ENCODE peak calls at places on chromosomes 13 and 19, in seven cellular contexts. One of them, this sample, is unnamed.

GRCh38 chr13:79108914-79109643 is 297.0 kb downstream of the RBM26 start:
- DNase-seq in AG10803: no peak
- DNase-seq in ovary: no peak
- DNase-seq in fibroblast of the aortic adventitia: no peak
- DNase-seq in HCT116: no peak
- DNase-seq in uterus: no peak
- DNase-seq in stomach: no peak
- DNase-seq in this sample: no peak

GRCh38 chr19:45779231-45780145 is 2.8 kb downstream of the DMPK start:
- DNase-seq in AG10803: peak
- DNase-seq in ovary: peak
- DNase-seq in fibroblast of the aortic adventitia: peak
- DNase-seq in HCT116: peak
- DNase-seq in uterus: peak
- DNase-seq in stomach: peak
- DNase-seq in this sample: peak

GRCh38 chr19:13025819-13026477 is 30.7 kb downstream of the NFIX start:
- DNase-seq in AG10803: no peak
- DNase-seq in ovary: no peak
- DNase-seq in fibroblast of the aortic adventitia: peak
- DNase-seq in HCT116: no peak
- DNase-seq in uterus: no peak
- DNase-seq in stomach: no peak
- DNase-seq in this sample: no peak

GRCh38 chr19:20315543-20315942 is 148.5 kb downstream of the ZNF486 start:
- DNase-seq in AG10803: no peak
- DNase-seq in ovary: no peak
- DNase-seq in fibroblast of the aortic adventitia: no peak
- DNase-seq in HCT116: no peak
- DNase-seq in uterus: no peak
- DNase-seq in stomach: no peak
- DNase-seq in this sample: no peak

GRCh38 chr19:14871619-14872230 is 14.2 kb downstream of the OR7A17 start:
- DNase-seq in AG10803: peak
- DNase-seq in ovary: no peak
- DNase-seq in fibroblast of the aortic adventitia: peak
- DNase-seq in HCT116: peak
- DNase-seq in uterus: no peak
- DNase-seq in stomach: no peak
- DNase-seq in this sample: peak

GRCh38 chr13:59743195-59743594 is 420.5 kb downstream of the DIAPH3 start:
- DNase-seq in AG10803: no peak
- DNase-seq in ovary: no peak
- DNase-seq in fibroblast of the aortic adventitia: no peak
- DNase-seq in HCT116: no peak
- DNase-seq in uterus: no peak
- DNase-seq in stomach: no peak
- DNase-seq in this sample: no peak

GRCh38 chr19:17348700-17349099 is 11.3 kb downstream of the GTPBP3 start:
- DNase-seq in AG10803: peak
- DNase-seq in ovary: no peak
- DNase-seq in fibroblast of the aortic adventitia: peak
- DNase-seq in HCT116: no peak
- DNase-seq in uterus: peak
- DNase-seq in stomach: no peak
- DNase-seq in this sample: peak

GRCh38 chr13:61156753-61157152 is 258.9 kb downstream of the PCDH20 start:
- DNase-seq in AG10803: no peak
- DNase-seq in ovary: no peak
- DNase-seq in fibroblast of the aortic adventitia: no peak
- DNase-seq in HCT116: no peak
- DNase-seq in uterus: no peak
- DNase-seq in stomach: no peak
- DNase-seq in this sample: no peak

GRCh38 chr13:65560936-65561335 is 1669.2 kb downstream of the PCDH9 start:
- DNase-seq in AG10803: no peak
- DNase-seq in ovary: no peak
- DNase-seq in fibroblast of the aortic adventitia: no peak
- DNase-seq in HCT116: no peak
- DNase-seq in uterus: no peak
- DNase-seq in stomach: no peak
- DNase-seq in this sample: no peak

GRCh38 chr13:43744630-43745029 is 42.1 kb downstream of the ENOX1 start:
- DNase-seq in AG10803: no peak
- DNase-seq in ovary: no peak
- DNase-seq in fibroblast of the aortic adventitia: no peak
- DNase-seq in HCT116: no peak
- DNase-seq in uterus: no peak
- DNase-seq in stomach: no peak
- DNase-seq in this sample: peak

GRCh38 chr13:42992585-42993122 is 613 bp upstream of the EPSTI1 start:
- DNase-seq in AG10803: no peak
- DNase-seq in ovary: no peak
- DNase-seq in fibroblast of the aortic adventitia: no peak
- DNase-seq in HCT116: no peak
- DNase-seq in uterus: no peak
- DNase-seq in stomach: no peak
- DNase-seq in this sample: peak

GRCh38 chr19:2798733-2799132 is 13.4 kb downstream of the THOP1 start:
- DNase-seq in AG10803: no peak
- DNase-seq in ovary: no peak
- DNase-seq in fibroblast of the aortic adventitia: peak
- DNase-seq in HCT116: no peak
- DNase-seq in uterus: no peak
- DNase-seq in stomach: no peak
- DNase-seq in this sample: no peak

GRCh38 chr19:42512743-42513304 is 15.5 kb downstream of the CEACAM1 start:
- DNase-seq in AG10803: no peak
- DNase-seq in ovary: no peak
- DNase-seq in fibroblast of the aortic adventitia: no peak
- DNase-seq in HCT116: no peak
- DNase-seq in uterus: no peak
- DNase-seq in stomach: no peak
- DNase-seq in this sample: peak
- H3K4me3 ChIP-seq in AG10803: no peak
- H3K4me3 ChIP-seq in ovary: no peak
- H3K4me3 ChIP-seq in fibroblast of the aortic adventitia: no peak
- H3K4me3 ChIP-seq in HCT116: no peak
- H3K4me3 ChIP-seq in uterus: no peak
- H3K4me3 ChIP-seq in stomach: no peak
- H3K4me3 ChIP-seq in this sample: no peak

GRCh38 chr13:28273919-28274318 is 135.6 kb downstream of the PAN3 start:
- DNase-seq in AG10803: no peak
- DNase-seq in ovary: no peak
- DNase-seq in fibroblast of the aortic adventitia: no peak
- DNase-seq in HCT116: no peak
- DNase-seq in uterus: no peak
- DNase-seq in stomach: no peak
- DNase-seq in this sample: peak
- TF ChIP-seq CTCF in AG10803: no peak
- TF ChIP-seq CTCF in ovary: no peak
- TF ChIP-seq CTCF in fibroblast of the aortic adventitia: no peak
- TF ChIP-seq CTCF in HCT116: peak
- TF ChIP-seq CTCF in uterus: no peak
- TF ChIP-seq CTCF in stomach: no peak
- TF ChIP-seq CTCF in this sample: peak

GRCh38 chr13:99983401-99984133 is 2.0 kb downstream of the ZIC2 start:
- DNase-seq in AG10803: no peak
- DNase-seq in ovary: no peak
- DNase-seq in fibroblast of the aortic adventitia: no peak
- DNase-seq in HCT116: no peak
- DNase-seq in uterus: no peak
- DNase-seq in stomach: no peak
- DNase-seq in this sample: no peak
- H3K4me3 ChIP-seq in AG10803: no peak
- H3K4me3 ChIP-seq in ovary: no peak
- H3K4me3 ChIP-seq in fibroblast of the aortic adventitia: no peak
- H3K4me3 ChIP-seq in HCT116: peak
- H3K4me3 ChIP-seq in uterus: no peak
- H3K4me3 ChIP-seq in stomach: no peak
- H3K4me3 ChIP-seq in this sample: peak

GRCh38 chr19:1624458-1624857 is 19.2 kb upstream of the UQCR11 start:
- DNase-seq in AG10803: peak
- DNase-seq in ovary: no peak
- DNase-seq in fibroblast of the aortic adventitia: peak
- DNase-seq in HCT116: peak
- DNase-seq in uterus: peak
- DNase-seq in stomach: peak
- DNase-seq in this sample: peak
- TF ChIP-seq CTCF in AG10803: peak
- TF ChIP-seq CTCF in ovary: no peak
- TF ChIP-seq CTCF in fibroblast of the aortic adventitia: peak
- TF ChIP-seq CTCF in HCT116: peak
- TF ChIP-seq CTCF in uterus: peak
- TF ChIP-seq CTCF in stomach: peak
- TF ChIP-seq CTCF in this sample: peak

GRCh38 chr19:5665781-5666513 is 14.4 kb downstream of the MICOS13 start:
- DNase-seq in AG10803: peak
- DNase-seq in ovary: no peak
- DNase-seq in fibroblast of the aortic adventitia: peak
- DNase-seq in HCT116: no peak
- DNase-seq in uterus: no peak
- DNase-seq in stomach: no peak
- DNase-seq in this sample: peak

GRCh38 chr19:5661483-5661882 is 18.8 kb downstream of the MICOS13 start:
- DNase-seq in AG10803: no peak
- DNase-seq in ovary: no peak
- DNase-seq in fibroblast of the aortic adventitia: no peak
- DNase-seq in HCT116: no peak
- DNase-seq in uterus: no peak
- DNase-seq in stomach: no peak
- DNase-seq in this sample: no peak

GRCh38 chr19:5664515-5664914 is 15.8 kb downstream of the MICOS13 start:
- DNase-seq in AG10803: no peak
- DNase-seq in ovary: no peak
- DNase-seq in fibroblast of the aortic adventitia: no peak
- DNase-seq in HCT116: no peak
- DNase-seq in uterus: no peak
- DNase-seq in stomach: no peak
- DNase-seq in this sample: no peak

GRCh38 chr19:5666921-5667610 is 13.2 kb downstream of the MICOS13 start:
- DNase-seq in AG10803: no peak
- DNase-seq in ovary: no peak
- DNase-seq in fibroblast of the aortic adventitia: no peak
- DNase-seq in HCT116: no peak
- DNase-seq in uterus: no peak
- DNase-seq in stomach: no peak
- DNase-seq in this sample: no peak

GRCh38 chr19:5663904-5664303 is 16.4 kb downstream of the MICOS13 start:
- DNase-seq in AG10803: no peak
- DNase-seq in ovary: no peak
- DNase-seq in fibroblast of the aortic adventitia: no peak
- DNase-seq in HCT116: no peak
- DNase-seq in uterus: no peak
- DNase-seq in stomach: no peak
- DNase-seq in this sample: no peak
- H3K4me3 ChIP-seq in AG10803: no peak
- H3K4me3 ChIP-seq in ovary: no peak
- H3K4me3 ChIP-seq in fibroblast of the aortic adventitia: no peak
- H3K4me3 ChIP-seq in HCT116: no peak
- H3K4me3 ChIP-seq in uterus: no peak
- H3K4me3 ChIP-seq in stomach: no peak
- H3K4me3 ChIP-seq in this sample: no peak

GRCh38 chr19:1418951-1419735 is 11.8 kb downstream of the DAZAP1 start:
- DNase-seq in AG10803: no peak
- DNase-seq in ovary: no peak
- DNase-seq in fibroblast of the aortic adventitia: no peak
- DNase-seq in HCT116: no peak
- DNase-seq in uterus: no peak
- DNase-seq in stomach: no peak
- DNase-seq in this sample: no peak
- TF ChIP-seq CTCF in AG10803: no peak
- TF ChIP-seq CTCF in ovary: no peak
- TF ChIP-seq CTCF in fibroblast of the aortic adventitia: no peak
- TF ChIP-seq CTCF in HCT116: no peak
- TF ChIP-seq CTCF in uterus: no peak
- TF ChIP-seq CTCF in stomach: no peak
- TF ChIP-seq CTCF in this sample: no peak

GRCh38 chr13:21124853-21125252 is 51.5 kb downstream of the SKA3 start:
- DNase-seq in AG10803: peak
- DNase-seq in ovary: no peak
- DNase-seq in fibroblast of the aortic adventitia: peak
- DNase-seq in HCT116: no peak
- DNase-seq in uterus: no peak
- DNase-seq in stomach: no peak
- DNase-seq in this sample: peak

GRCh38 chr13:21120191-21120590 is 56.2 kb downstream of the SKA3 start:
- DNase-seq in AG10803: no peak
- DNase-seq in ovary: no peak
- DNase-seq in fibroblast of the aortic adventitia: no peak
- DNase-seq in HCT116: no peak
- DNase-seq in uterus: no peak
- DNase-seq in stomach: no peak
- DNase-seq in this sample: no peak

GRCh38 chr13:21119526-21119925 is 56.8 kb downstream of the SKA3 start:
- DNase-seq in AG10803: no peak
- DNase-seq in ovary: no peak
- DNase-seq in fibroblast of the aortic adventitia: no peak
- DNase-seq in HCT116: no peak
- DNase-seq in uterus: no peak
- DNase-seq in stomach: no peak
- DNase-seq in this sample: no peak

GRCh38 chr13:21123956-21124355 is 52.4 kb downstream of the SKA3 start:
- DNase-seq in AG10803: no peak
- DNase-seq in ovary: no peak
- DNase-seq in fibroblast of the aortic adventitia: no peak
- DNase-seq in HCT116: no peak
- DNase-seq in uterus: no peak
- DNase-seq in stomach: no peak
- DNase-seq in this sample: no peak

DNA sequence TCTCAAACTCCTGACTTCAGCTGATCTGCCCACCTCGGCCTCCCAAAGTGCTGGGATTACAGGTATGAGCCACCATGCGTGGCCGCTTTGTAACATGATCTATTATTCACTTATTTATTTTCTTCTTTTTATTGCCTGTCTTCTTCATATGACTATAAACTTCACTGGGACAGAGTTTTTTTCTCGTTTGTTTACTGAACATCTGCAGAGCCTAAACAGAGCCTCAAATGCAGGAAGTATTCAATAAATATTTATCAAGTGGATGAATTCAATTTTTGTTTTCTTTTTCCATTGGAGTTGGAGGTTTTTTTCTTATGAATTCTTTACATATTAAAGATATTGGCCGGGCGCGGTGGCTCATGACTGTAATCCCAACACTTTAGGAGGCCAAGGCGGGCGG is 54.7 kb downstream of the SKA3 start:
- DNase-seq in AG10803: no peak
- DNase-seq in ovary: no peak
- DNase-seq in fibroblast of the aortic adventitia: no peak
- DNase-seq in HCT116: no peak
- DNase-seq in uterus: no peak
- DNase-seq in stomach: no peak
- DNase-seq in this sample: no peak
- H3K4me3 ChIP-seq in AG10803: no peak
- H3K4me3 ChIP-seq in ovary: no peak
- H3K4me3 ChIP-seq in fibroblast of the aortic adventitia: no peak
- H3K4me3 ChIP-seq in HCT116: no peak
- H3K4me3 ChIP-seq in uterus: no peak
- H3K4me3 ChIP-seq in stomach: no peak
- H3K4me3 ChIP-seq in this sample: no peak

GRCh38 chr19:5828661-5829566 is 10.6 kb downstream of the FUT6 start:
- DNase-seq in AG10803: no peak
- DNase-seq in ovary: no peak
- DNase-seq in fibroblast of the aortic adventitia: peak
- DNase-seq in HCT116: no peak
- DNase-seq in uterus: peak
- DNase-seq in stomach: peak
- DNase-seq in this sample: peak
- TF ChIP-seq CTCF in AG10803: peak
- TF ChIP-seq CTCF in ovary: no peak
- TF ChIP-seq CTCF in fibroblast of the aortic adventitia: no peak
- TF ChIP-seq CTCF in HCT116: no peak
- TF ChIP-seq CTCF in uterus: no peak
- TF ChIP-seq CTCF in stomach: no peak
- TF ChIP-seq CTCF in this sample: no peak

This sample was measured in choroid plexus epithelial cell.